ENCODE peak calls at places on chromosome 1, in six cellular contexts. One of them, this sample, is unnamed.

GRCh38 chr1:92756537-92756936 is 28.4 kb downstream of the EVI5 start:
- DNase-seq in cardiac muscle cell: no peak
- DNase-seq in OCI-LY7: no peak
- DNase-seq in aorta: no peak
- DNase-seq in lower lobe of right lung: no peak
- DNase-seq in body of pancreas: no peak
- DNase-seq in this sample: no peak

GRCh38 chr1:226939439-226940028 is 560 bp upstream of the COQ8A start:
- DNase-seq in cardiac muscle cell: peak; percentile 61
- DNase-seq in lower lobe of right lung: peak; percentile 84
- DNase-seq in OCI-LY7: peak; percentile 88
- DNase-seq in aorta: peak; percentile 82
- DNase-seq in body of pancreas: peak; percentile 69
- DNase-seq in this sample: no peak

GRCh38 chr1:201020647-201021332 is 2.7 kb downstream of the KIF21B start:
- DNase-seq in OCI-LY7: peak; percentile 55
- DNase-seq in aorta: no peak
- DNase-seq in cardiac muscle cell: no peak
- DNase-seq in body of pancreas: peak; percentile 35
- DNase-seq in lower lobe of right lung: no peak
- DNase-seq in this sample: no peak

GRCh38 chr1:43147625-43148319 is 24.3 kb downstream of the EBNA1BP2 start:
- DNase-seq in cardiac muscle cell: peak; percentile 96
- DNase-seq in aorta: peak; percentile 78
- DNase-seq in OCI-LY7: no peak
- DNase-seq in lower lobe of right lung: peak; percentile 86
- DNase-seq in body of pancreas: peak; percentile 85
- DNase-seq in this sample: peak; percentile 24

GRCh38 chr1:21655748-21656147 is 13.4 kb downstream of the RAP1GAP start:
- DNase-seq in lower lobe of right lung: no peak
- DNase-seq in OCI-LY7: no peak
- DNase-seq in aorta: no peak
- DNase-seq in cardiac muscle cell: no peak
- DNase-seq in body of pancreas: no peak
- DNase-seq in this sample: no peak

GRCh38 chr1:16924919-16925477 is 3.3 kb downstream of the CROCC start:
- DNase-seq in body of pancreas: no peak
- DNase-seq in OCI-LY7: no peak
- DNase-seq in aorta: peak; percentile 38
- DNase-seq in cardiac muscle cell: no peak
- DNase-seq in lower lobe of right lung: peak; percentile 29
- DNase-seq in this sample: no peak

GRCh38 chr1:24386241-24386640 is 27.3 kb downstream of the STPG1 start:
- DNase-seq in lower lobe of right lung: no peak
- DNase-seq in aorta: no peak
- DNase-seq in body of pancreas: no peak
- DNase-seq in OCI-LY7: no peak
- DNase-seq in cardiac muscle cell: peak; percentile 28
- DNase-seq in this sample: no peak

GRCh38 chr1:25695066-25695990 is 78.7 kb downstream of the MAN1C1 start:
- DNase-seq in OCI-LY7: no peak
- DNase-seq in cardiac muscle cell: peak; percentile 94
- DNase-seq in body of pancreas: peak; percentile 47
- DNase-seq in lower lobe of right lung: peak; percentile 75
- DNase-seq in aorta: peak; percentile 93
- DNase-seq in this sample: no peak

GRCh38 chr1:28056129-28056925 is 32.1 kb downstream of the EYA3 start:
- DNase-seq in lower lobe of right lung: no peak
- DNase-seq in body of pancreas: no peak
- DNase-seq in cardiac muscle cell: no peak
- DNase-seq in aorta: no peak
- DNase-seq in OCI-LY7: no peak
- DNase-seq in this sample: peak; percentile 66

GRCh38 chr1:62198781-62199125 is 4.1 kb downstream of the L1TD1 start:
- DNase-seq in aorta: no peak
- DNase-seq in cardiac muscle cell: peak; percentile 51
- DNase-seq in OCI-LY7: no peak
- DNase-seq in lower lobe of right lung: no peak
- DNase-seq in body of pancreas: peak; percentile 39
- DNase-seq in this sample: no peak

GRCh38 chr1:160427625-160428024 is 27.3 kb downstream of the VANGL2 start:
- DNase-seq in aorta: no peak
- DNase-seq in OCI-LY7: no peak
- DNase-seq in cardiac muscle cell: no peak
- DNase-seq in lower lobe of right lung: no peak
- DNase-seq in body of pancreas: no peak
- DNase-seq in this sample: no peak

GRCh38 chr1:197200468-197200899 is 54.0 kb upstream of the ASPM start:
- DNase-seq in aorta: no peak
- DNase-seq in lower lobe of right lung: no peak
- DNase-seq in body of pancreas: no peak
- DNase-seq in OCI-LY7: peak; percentile 33
- DNase-seq in cardiac muscle cell: no peak
- DNase-seq in this sample: no peak

GRCh38 chr1:4176841-4177240 is 276.8 kb upstream of the C1orf174 start:
- DNase-seq in lower lobe of right lung: no peak
- DNase-seq in aorta: no peak
- DNase-seq in body of pancreas: no peak
- DNase-seq in OCI-LY7: peak; percentile 39
- DNase-seq in cardiac muscle cell: no peak
- DNase-seq in this sample: no peak

GRCh38 chr1:17233675-17234074 is 15.2 kb upstream of the PADI3 start:
- DNase-seq in cardiac muscle cell: no peak
- DNase-seq in lower lobe of right lung: peak; percentile 79
- DNase-seq in OCI-LY7: no peak
- DNase-seq in aorta: peak; percentile 86
- DNase-seq in body of pancreas: peak; percentile 64
- DNase-seq in this sample: no peak

GRCh38 chr1:200917291-200917817 is 22.7 kb downstream of the INAVA start:
- DNase-seq in aorta: no peak
- DNase-seq in OCI-LY7: no peak
- DNase-seq in cardiac muscle cell: peak; percentile 81
- DNase-seq in lower lobe of right lung: no peak
- DNase-seq in body of pancreas: no peak
- DNase-seq in this sample: no peak

GRCh38 chr1:96187027-96187426 is 534.6 kb upstream of the PTBP2 start:
- DNase-seq in cardiac muscle cell: no peak
- DNase-seq in lower lobe of right lung: no peak
- DNase-seq in OCI-LY7: no peak
- DNase-seq in aorta: no peak
- DNase-seq in body of pancreas: no peak
- DNase-seq in this sample: no peak

GRCh38 chr1:185969524-185969991 is 235.4 kb downstream of the HMCN1 start:
- DNase-seq in body of pancreas: no peak
- DNase-seq in lower lobe of right lung: no peak
- DNase-seq in cardiac muscle cell: no peak
- DNase-seq in OCI-LY7: no peak
- DNase-seq in aorta: no peak
- DNase-seq in this sample: no peak

GRCh38 chr1:61297887-61298286 is 215.5 kb downstream of the NFIA start:
- DNase-seq in body of pancreas: no peak
- DNase-seq in aorta: no peak
- DNase-seq in lower lobe of right lung: no peak
- DNase-seq in OCI-LY7: no peak
- DNase-seq in cardiac muscle cell: no peak
- DNase-seq in this sample: no peak

GRCh38 chr1:183595537-183595936 is 5.3 kb upstream of the NCF2 start:
- DNase-seq in lower lobe of right lung: no peak
- DNase-seq in aorta: no peak
- DNase-seq in body of pancreas: no peak
- DNase-seq in cardiac muscle cell: no peak
- DNase-seq in OCI-LY7: no peak
- DNase-seq in this sample: no peak

GRCh38 chr1:117783586-117784396 is 145.6 kb downstream of the GDAP2 start:
- DNase-seq in aorta: no peak
- DNase-seq in lower lobe of right lung: no peak
- DNase-seq in body of pancreas: no peak
- DNase-seq in cardiac muscle cell: no peak
- DNase-seq in OCI-LY7: no peak
- DNase-seq in this sample: no peak

GRCh38 chr1:29029652-29030051 is 94.1 kb downstream of the TMEM200B start:
- DNase-seq in OCI-LY7: no peak
- DNase-seq in body of pancreas: no peak
- DNase-seq in aorta: no peak
- DNase-seq in lower lobe of right lung: no peak
- DNase-seq in cardiac muscle cell: no peak
- DNase-seq in this sample: no peak

DNA sequence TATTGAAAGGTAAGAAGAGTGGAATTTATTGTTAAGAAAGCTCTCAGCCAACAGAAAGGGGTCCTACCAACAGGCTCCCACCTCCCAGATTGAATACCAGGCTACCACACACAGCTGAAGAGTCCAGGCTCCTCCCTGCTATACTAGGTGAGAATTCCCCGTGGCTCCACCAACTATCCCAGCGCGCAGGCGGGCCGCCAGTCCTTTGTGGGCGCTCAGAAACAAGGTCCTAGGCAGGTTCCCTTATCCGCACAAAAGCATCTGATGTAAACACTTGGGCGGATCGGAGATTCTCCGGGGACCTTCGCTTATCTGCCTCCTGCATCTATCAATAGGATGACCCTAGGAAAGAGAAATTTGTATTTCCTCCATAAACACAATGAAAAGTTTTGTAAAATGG is 423.9 kb upstream of the ADGRL4 start:
- DNase-seq in cardiac muscle cell: no peak
- DNase-seq in lower lobe of right lung: no peak
- DNase-seq in body of pancreas: no peak
- DNase-seq in aorta: no peak
- DNase-seq in OCI-LY7: no peak
- DNase-seq in this sample: no peak
- H3K9me3 ChIP-seq in cardiac muscle cell: no peaks in the 10 kb centered on the region
- H3K9me3 ChIP-seq in lower lobe of right lung: no peaks in the 10 kb centered on the region
- H3K9me3 ChIP-seq in body of pancreas: no peaks in the 10 kb centered on the region
- H3K9me3 ChIP-seq in aorta: no peaks in the 10 kb centered on the region
- H3K9me3 ChIP-seq in OCI-LY7: no peaks in the 10 kb centered on the region
- H3K9me3 ChIP-seq in this sample: no peaks in the 10 kb centered on the region

GRCh38 chr1:10678395-10678794 is 118.1 kb downstream of the CASZ1 start:
- DNase-seq in aorta: no peak
- DNase-seq in OCI-LY7: no peak
- DNase-seq in cardiac muscle cell: no peak
- DNase-seq in body of pancreas: no peak
- DNase-seq in lower lobe of right lung: no peak
- DNase-seq in this sample: no peak

GRCh38 chr1:10675813-10676212 is 120.6 kb downstream of the CASZ1 start:
- DNase-seq in body of pancreas: no peak
- DNase-seq in aorta: no peak
- DNase-seq in cardiac muscle cell: no peak
- DNase-seq in OCI-LY7: no peak
- DNase-seq in lower lobe of right lung: no peak
- DNase-seq in this sample: no peak

GRCh38 chr1:10676987-10677386 is 119.5 kb downstream of the CASZ1 start:
- DNase-seq in body of pancreas: no peak
- DNase-seq in aorta: no peak
- DNase-seq in OCI-LY7: no peak
- DNase-seq in cardiac muscle cell: no peak
- DNase-seq in lower lobe of right lung: no peak
- DNase-seq in this sample: no peak

GRCh38 chr1:10678852-10679251 is 117.6 kb downstream of the CASZ1 start:
- DNase-seq in OCI-LY7: no peak
- DNase-seq in cardiac muscle cell: no peak
- DNase-seq in lower lobe of right lung: no peak
- DNase-seq in body of pancreas: no peak
- DNase-seq in aorta: no peak
- DNase-seq in this sample: no peak

DNA sequence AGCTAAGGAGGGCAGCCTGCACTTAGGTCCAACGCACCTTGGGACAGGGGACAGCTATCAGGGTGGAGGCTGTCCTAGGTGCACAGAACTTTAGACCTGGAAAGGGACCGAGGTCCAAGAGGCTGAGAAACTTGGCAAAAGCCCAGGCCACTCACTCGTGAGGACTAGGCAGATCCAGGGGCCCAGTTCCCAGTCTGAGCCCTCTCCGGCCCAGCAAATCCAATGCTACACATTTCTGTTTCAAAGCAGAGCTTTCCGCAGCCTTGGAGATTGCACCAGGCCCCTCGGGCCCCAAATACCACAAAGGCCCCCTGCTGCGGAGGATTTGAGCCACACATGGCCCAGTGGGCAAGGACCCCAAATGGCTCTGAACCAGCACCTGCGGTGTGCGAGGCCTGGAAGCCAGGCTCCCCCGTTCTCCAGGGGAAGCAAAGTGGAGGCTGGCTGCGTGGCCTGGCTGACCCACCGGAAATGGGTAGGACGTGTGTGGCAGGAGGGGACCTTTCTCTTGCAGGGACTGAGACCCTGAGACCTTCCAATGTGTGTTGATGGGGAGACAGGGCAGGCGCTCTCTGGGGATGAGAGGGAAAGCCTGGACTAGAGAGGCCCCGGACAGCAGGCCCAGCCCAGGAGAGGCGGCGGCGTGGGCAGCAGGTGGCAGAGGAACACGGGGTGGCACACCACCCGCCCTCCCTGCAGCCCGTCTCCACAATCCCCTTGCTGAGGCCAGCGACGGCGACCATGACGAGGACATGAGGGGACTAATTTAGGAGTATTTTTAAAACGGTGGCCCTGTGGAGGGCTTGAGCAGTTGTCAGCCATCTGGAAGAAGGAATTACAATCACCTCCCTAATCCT is 118.7 kb downstream of the CASZ1 start:
- DNase-seq in lower lobe of right lung: no peak
- DNase-seq in OCI-LY7: no peak
- DNase-seq in cardiac muscle cell: peak; percentile 44
- DNase-seq in aorta: no peak
- DNase-seq in body of pancreas: no peak
- DNase-seq in this sample: no peak
- H3K4me1 ChIP-seq in lower lobe of right lung: peaks cover 96% of the 10 kb centered on the region
- H3K4me1 ChIP-seq in OCI-LY7: no peaks in the 10 kb centered on the region
- H3K4me1 ChIP-seq in cardiac muscle cell: peaks cover 53% of the 10 kb centered on the region
- H3K4me1 ChIP-seq in aorta: no peaks in the 10 kb centered on the region
- H3K4me1 ChIP-seq in body of pancreas: peaks cover 82% of the 10 kb centered on the region
- H3K4me1 ChIP-seq in this sample: no peaks in the 10 kb centered on the region

GRCh38 chr1:89201489-89201794 is 2.7 kb upstream of the GBP4 start:
- DNase-seq in cardiac muscle cell: peak; percentile 53
- DNase-seq in lower lobe of right lung: no peak
- DNase-seq in aorta: no peak
- DNase-seq in OCI-LY7: no peak
- DNase-seq in body of pancreas: no peak
- DNase-seq in this sample: no peak
- H3K27ac ChIP-seq in cardiac muscle cell: peak overlapping the region; percentile 8
- H3K27ac ChIP-seq in lower lobe of right lung: no peak overlapping the region
- H3K27ac ChIP-seq in aorta: no peak overlapping the region
- H3K27ac ChIP-seq in OCI-LY7: no peak overlapping the region
- H3K27ac ChIP-seq in body of pancreas: no peak overlapping the region
- H3K27ac ChIP-seq in this sample: peak overlapping the region; percentile 88

DNA sequence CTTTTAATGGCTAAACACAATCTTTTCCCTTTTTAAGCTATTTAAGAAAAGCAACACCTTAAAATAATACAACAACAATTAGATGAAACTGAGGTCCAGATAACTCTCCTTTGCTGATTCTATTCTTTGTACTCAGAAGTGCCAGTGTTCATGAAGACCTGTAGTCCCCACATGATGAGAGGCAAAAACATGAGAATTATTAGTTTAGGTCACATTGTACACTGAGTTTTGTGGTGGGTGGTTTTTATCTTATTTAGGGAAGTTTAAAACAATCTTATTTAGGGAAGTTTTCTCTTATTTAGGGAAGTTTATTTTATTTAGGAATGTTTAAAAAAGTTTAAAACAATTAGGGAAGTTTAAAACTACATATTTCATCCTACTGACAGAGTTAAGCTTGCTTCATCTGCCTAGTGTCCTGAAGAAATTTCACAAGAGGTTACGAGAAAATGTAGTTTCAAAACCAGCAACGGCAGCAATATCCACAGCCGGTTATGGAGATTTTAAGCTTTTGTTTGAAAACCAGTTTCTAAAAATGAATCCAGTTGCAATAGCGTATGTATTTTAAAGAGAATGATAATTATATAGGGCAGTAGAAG is 7.8 kb upstream of the OR14I1 start:
- DNase-seq in cardiac muscle cell: no peak
- DNase-seq in OCI-LY7: no peak
- DNase-seq in aorta: no peak
- DNase-seq in lower lobe of right lung: no peak
- DNase-seq in body of pancreas: no peak
- DNase-seq in this sample: no peak
- H3K9me3 ChIP-seq in cardiac muscle cell: no peaks in the 10 kb centered on the region
- H3K9me3 ChIP-seq in OCI-LY7: peaks cover 17% of the 10 kb centered on the region
- H3K9me3 ChIP-seq in aorta: no peaks in the 10 kb centered on the region
- H3K9me3 ChIP-seq in lower lobe of right lung: no peaks in the 10 kb centered on the region
- H3K9me3 ChIP-seq in body of pancreas: no peaks in the 10 kb centered on the region
- H3K9me3 ChIP-seq in this sample: no peaks in the 10 kb centered on the region

This sample was measured in naive thymus-derived CD4-positive, alpha-beta T cell.